ENCODE peak calls at places on chromosomes 3 and 15, in ten cellular contexts. Y is stomach, K is IMR-90, N is gastrocnemius medialis, Q is body of pancreas, Z is esophagus muscularis mucosa, E is adrenal gland, F is upper lobe of left lung, I is ovary, H is A549. D is an unnamed sample.

GRCh38 chr15:41161736-41162135 is 45.7 kb upstream of the INO80 start:
- DNase-seq in H (no peak), N (no peak), K (peak), E (no peak), F (no peak), Y (no peak), Q (no peak), Z (no peak), I (no peak), D (no peak)

GRCh38 chr3:190941694-190942280 is 79.3 kb upstream of the GMNC start:
- DNase-seq in I (no peak), H (no peak), Q (no peak), Y (no peak), K (no peak), E (no peak), F (no peak), N (no peak), Z (no peak), D (no peak)

GRCh38 chr15:77654975-77655374 is 22.3 kb upstream of the LINGO1 start:
- DNase-seq in Q (no peak), Y (no peak), K (no peak), H (peak), F (no peak), E (no peak), Z (no peak), I (no peak), N (no peak), D (no peak)

GRCh38 chr3:17195856-17196604 is 311.3 kb downstream of the PLCL2 start:
- DNase-seq in E (no peak), K (peak), Q (no peak), N (no peak), Y (no peak), F (no peak), Z (no peak), I (no peak), H (no peak), D (no peak)

GRCh38 chr3:124859025-124859424 is 28.1 kb downstream of the ITGB5 start:
- DNase-seq in Y (no peak), Q (no peak), H (peak), N (no peak), K (peak), F (no peak), E (no peak), I (no peak), Z (no peak), D (peak)

GRCh38 chr15:40899536-40900207 is 5.4 kb downstream of the VPS18 start:
- DNase-seq in N (no peak), I (no peak), Y (no peak), K (no peak), H (no peak), Z (no peak), F (peak), Q (no peak), E (no peak), D (no peak)

GRCh38 chr15:70672081-70672480 is 91.3 kb downstream of the UACA start:
- DNase-seq in H (no peak), E (no peak), K (no peak), I (no peak), N (no peak), Z (no peak), Y (no peak), F (no peak), Q (no peak), D (no peak)

GRCh38 chr3:159583662-159584061 is 405.0 kb upstream of the IL12A start:
- DNase-seq in Z (no peak), I (no peak), H (no peak), Q (no peak), Y (no peak), E (no peak), F (no peak), N (no peak), K (no peak), D (no peak)

GRCh38 chr15:69623521-69624513 is 171.2 kb downstream of the RPLP1 start:
- DNase-seq in Y (no peak), K (no peak), N (no peak), I (no peak), Q (no peak), E (no peak), Z (peak), H (no peak), F (no peak), D (peak)

GRCh38 chr3:88957751-88958452 is 149.5 kb upstream of the EPHA3 start:
- DNase-seq in Y (no peak), F (no peak), Z (no peak), H (no peak), I (no peak), N (no peak), Q (no peak), E (no peak), K (peak), D (no peak)

GRCh38 chr3:39118931-39119660 is 11.6 kb downstream of the TTC21A start:
- DNase-seq in F (no peak), I (no peak), E (no peak), Y (no peak), Z (no peak), N (no peak), K (no peak), H (no peak), Q (no peak), D (no peak)

GRCh38 chr3:185065059-185065458 is 87.8 kb downstream of the C3orf70 start:
- DNase-seq in K (no peak), N (no peak), F (no peak), E (no peak), H (no peak), Y (no peak), I (no peak), Z (no peak), Q (no peak), D (no peak)
- TF ChIP-seq CTCF in K (no peak), N (no peak), F (no peak), E (no peak), H (no peak), Y (no peak), I (no peak), Z (no peak), Q (no peak), D (no peak)

GRCh38 chr3:123447749-123448502 is 964 bp downstream of the ADCY5 start:
- DNase-seq in K (no peak), I (peak), Z (no peak), F (peak), E (no peak), H (no peak), Q (peak), N (no peak), Y (peak), D (no peak)

GRCh38 chr3:123445702-123446101 is 3.2 kb downstream of the ADCY5 start:
- DNase-seq in E (no peak), Z (no peak), H (no peak), F (no peak), N (no peak), K (no peak), Y (no peak), Q (no peak), I (no peak), D (no peak)

GRCh38 chr3:123447416-123447748 is 1.5 kb downstream of the ADCY5 start:
- DNase-seq in H (no peak), F (peak), I (no peak), Z (no peak), K (no peak), N (no peak), E (no peak), Y (no peak), Q (no peak), D (no peak)

GRCh38 chr3:123446210-123446609 is 2.7 kb downstream of the ADCY5 start:
- DNase-seq in I (no peak), H (no peak), Q (no peak), E (no peak), K (no peak), Y (no peak), Z (no peak), N (no peak), F (no peak), D (no peak)

DNA sequence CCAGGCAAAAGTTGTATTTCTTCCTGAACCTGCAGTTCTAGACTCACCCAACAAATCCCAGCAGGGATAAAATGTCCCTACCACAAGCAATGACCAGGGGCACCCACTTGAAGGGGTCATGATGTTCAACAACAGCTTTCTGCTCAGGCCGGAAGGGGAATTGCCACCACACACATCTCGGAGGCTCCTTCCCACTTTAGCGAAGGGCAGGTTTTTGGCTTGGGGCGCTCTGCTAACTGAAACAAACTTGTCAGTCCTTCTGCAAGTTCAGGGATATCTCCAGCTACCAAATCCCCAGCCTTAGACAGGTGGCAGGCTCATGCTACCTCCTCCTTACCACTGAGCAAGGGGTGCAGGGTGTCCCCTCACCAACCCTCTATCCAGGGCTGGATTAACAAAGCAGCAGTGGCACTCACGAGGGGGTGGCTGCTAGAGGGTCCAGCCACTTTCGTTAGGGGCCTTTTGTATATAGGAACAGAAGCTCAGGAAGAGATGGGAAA is 2.2 kb downstream of the ADCY5 start:
- DNase-seq in Z (no peak), I (no peak), Y (no peak), E (no peak), K (no peak), F (no peak), N (no peak), Q (no peak), H (no peak), D (no peak)
- TF ChIP-seq POLR2A in Z (no peak), I (no peak), Y (no peak), E (no peak), K (no peak), F (no peak), N (no peak), Q (no peak), H (no peak), D (no peak)

DNA sequence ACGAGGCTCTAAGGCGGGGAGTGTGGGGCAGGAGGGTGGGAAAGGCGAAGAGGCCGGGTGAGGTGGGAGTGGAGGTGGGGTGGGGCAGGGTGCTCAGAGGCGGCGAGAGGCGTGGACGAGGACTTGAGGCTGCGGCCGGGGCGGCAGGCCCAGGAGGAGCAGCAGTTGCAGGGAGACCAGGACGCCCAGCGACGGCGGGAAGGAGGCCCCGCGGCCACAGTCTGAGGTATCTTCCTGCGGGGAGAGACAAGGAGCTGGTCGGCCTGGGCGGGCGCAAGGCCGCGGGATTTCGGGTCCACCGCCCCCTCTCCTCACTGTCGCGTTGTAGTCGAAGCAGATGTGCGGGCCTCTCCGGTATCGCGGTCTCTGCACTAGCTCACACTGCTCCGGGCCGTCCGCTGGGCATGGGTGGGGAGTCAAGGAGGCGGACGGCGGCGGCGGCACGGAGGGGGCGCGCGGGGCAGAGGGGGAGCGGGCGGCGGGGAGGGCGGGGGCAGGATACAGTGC is 5.3 kb upstream of the TMEM115 start:
- DNase-seq in F (peak), Z (no peak), I (no peak), Q (no peak), Y (peak), E (no peak), H (no peak), N (no peak), K (no peak), D (no peak)
- H3K4me3 ChIP-seq in F (peak), Z (peak), I (peak), Q (peak), Y (peak), E (peak), H (no peak), N (peak), K (peak), D (peak)

GRCh38 chr3:134357914-134358811 is 16.1 kb downstream of the AMOTL2 start:
- DNase-seq in N (peak), H (peak), F (no peak), Q (peak), K (peak), I (peak), Z (no peak), Y (peak), E (peak), D (no peak)
- TF ChIP-seq CTCF in N (peak), H (peak), F (no peak), Q (no peak), K (peak), I (no peak), Z (peak), Y (peak), E (peak), D (no peak)

GRCh38 chr3:196640501-196640968 is 1.0 kb downstream of the NRROS start:
- DNase-seq in N (no peak), E (no peak), H (no peak), F (no peak), Q (no peak), Z (no peak), K (no peak), I (no peak), Y (no peak), D (no peak)

GRCh38 chr3:196643761-196644160 is 4.3 kb downstream of the NRROS start:
- DNase-seq in E (no peak), I (no peak), F (no peak), N (no peak), Q (no peak), H (no peak), Y (no peak), K (no peak), Z (no peak), D (no peak)

GRCh38 chr3:196639517-196640500 is at the start of gene NRROS:
- DNase-seq in E (peak), Z (no peak), I (no peak), Q (peak), N (peak), F (peak), Y (peak), K (peak), H (no peak), D (peak)

GRCh38 chr3:196643201-196643749 is 3.8 kb downstream of the NRROS start:
- DNase-seq in Z (no peak), H (no peak), Q (no peak), K (no peak), Y (no peak), F (no peak), E (peak), N (peak), I (no peak), D (no peak)

GRCh38 chr3:196641278-196642058 is 2.0 kb downstream of the NRROS start:
- DNase-seq in Z (no peak), I (no peak), E (no peak), Y (no peak), F (no peak), Q (no peak), K (no peak), N (no peak), H (no peak), D (no peak)
- TF ChIP-seq POLR2A in Z (no peak), I (no peak), E (no peak), Y (no peak), F (peak), Q (no peak), K (no peak), N (no peak), H (no peak), D (no peak)

D was measured in lower leg skin.